ENCODE peak calls at places on chromosomes 13 and 19, in ten cellular contexts. F is spleen, A is suprapubic skin, R is K562, Z is endothelial cell of umbilical vein, X is Panc1, L is breast epithelium, Y is esophagus muscularis mucosa, V is transverse colon, M is prostate gland. I is an unnamed sample.

GRCh38 chr13:45779901-45780300 is 71.7 kb downstream of the SIAH3 start:
- DNase-seq in F (no peak), X (no peak), M (no peak), R (no peak), V (no peak), Y (no peak), A (no peak), Z (no peak), L (no peak), I (no peak)

GRCh38 chr13:107238262-107238661 is 670.3 kb upstream of the ARGLU1 start:
- DNase-seq in X (no peak), R (no peak), F (no peak), L (no peak), M (no peak), Y (no peak), Z (no peak), V (no peak), A (no peak), I (no peak)

GRCh38 chr19:461664-462551 is 1.1 kb upstream of the SHC2 start:
- DNase-seq in F (no peak), Y (no peak), R (peak), L (peak), V (peak), M (peak), Z (no peak), X (no peak), A (no peak), I (no peak)

GRCh38 chr19:28044477-28044876 is 1168.5 kb downstream of the UQCRFS1 start:
- DNase-seq in L (no peak), V (no peak), F (no peak), A (no peak), X (no peak), R (no peak), Y (peak), Z (no peak), M (no peak), I (no peak)

GRCh38 chr13:42569576-42570344 is 4.2 kb upstream of the TNFSF11 start:
- DNase-seq in L (no peak), Y (no peak), Z (no peak), M (no peak), R (no peak), X (no peak), V (no peak), A (no peak), F (no peak), I (no peak)

GRCh38 chr13:24684600-24684998 is 4.4 kb downstream of the ATP12A start:
- DNase-seq in Z (no peak), Y (no peak), L (no peak), R (no peak), M (no peak), A (no peak), F (no peak), X (no peak), V (no peak), I (no peak)

GRCh38 chr13:49063526-49063925 is 87.8 kb downstream of the FNDC3A start:
- DNase-seq in V (no peak), F (no peak), Z (peak), A (no peak), R (no peak), X (no peak), L (no peak), M (no peak), Y (no peak), I (no peak)

GRCh38 chr19:7705387-7706187 is 3.7 kb upstream of the FCER2 start:
- DNase-seq in Z (no peak), F (peak), V (peak), Y (no peak), M (peak), L (peak), X (no peak), A (no peak), R (no peak), I (no peak)

GRCh38 chr13:93689333-93689732 is 462.7 kb downstream of the GPC6 start:
- DNase-seq in V (no peak), M (no peak), Y (no peak), R (no peak), L (no peak), Z (no peak), F (no peak), A (no peak), X (no peak), I (no peak)

GRCh38 chr13:83937579-83937978 is 55.3 kb upstream of the SLITRK1 start:
- DNase-seq in Y (no peak), L (no peak), X (no peak), Z (no peak), A (no peak), M (no peak), R (no peak), V (no peak), F (no peak), I (no peak)

GRCh38 chr13:36261976-36262375 is 35.6 kb downstream of the CCDC169 start:
- DNase-seq in L (no peak), M (peak), Y (no peak), V (no peak), A (no peak), R (no peak), Z (no peak), F (no peak), X (no peak), I (no peak)

GRCh38 chr13:59374720-59375119 is 789.0 kb downstream of the DIAPH3 start:
- DNase-seq in F (no peak), V (no peak), A (no peak), Y (no peak), Z (no peak), X (no peak), R (no peak), L (no peak), M (no peak), I (no peak)

GRCh38 chr13:113123226-113124150 is 889 bp downstream of the F10 start:
- DNase-seq in Y (no peak), A (no peak), X (no peak), F (peak), V (no peak), M (no peak), R (peak), Z (no peak), L (no peak), I (peak)

GRCh38 chr19:47324502-47324901 is 7.5 kb upstream of the C5AR2 start:
- DNase-seq in F (peak), Z (peak), L (peak), R (no peak), M (no peak), X (no peak), Y (no peak), A (no peak), V (peak), I (no peak)

GRCh38 chr13:71255633-71256032 is 611.4 kb downstream of the DACH1 start:
- DNase-seq in L (no peak), Y (no peak), V (no peak), Z (no peak), R (no peak), X (no peak), M (no peak), F (no peak), A (no peak), I (no peak)

GRCh38 chr13:99991806-99992242 is 10.2 kb downstream of the ZIC2 start:
- DNase-seq in V (no peak), X (no peak), L (no peak), R (no peak), A (no peak), M (no peak), F (no peak), Z (no peak), Y (no peak), I (no peak)

GRCh38 chr13:48653074-48654054 is at the start of gene CYSLTR2:
- DNase-seq in M (no peak), V (no peak), R (no peak), A (no peak), Y (peak), L (no peak), X (no peak), F (no peak), Z (peak), I (no peak)

GRCh38 chr19:41695745-41696144 is 7.7 kb upstream of the CEACAM7 start:
- DNase-seq in V (peak), X (no peak), A (no peak), M (no peak), Z (no peak), F (peak), L (no peak), R (no peak), Y (no peak), I (peak)

GRCh38 chr13:106391271-106391670 is 144.2 kb downstream of the EFNB2 start:
- DNase-seq in M (no peak), V (no peak), R (no peak), Z (no peak), X (no peak), F (no peak), Y (no peak), A (no peak), L (no peak), I (no peak)

GRCh38 chr19:854549-854948 is 2.4 kb downstream of the ELANE start:
- DNase-seq in R (no peak), Y (no peak), X (no peak), Z (no peak), F (no peak), V (no peak), M (no peak), L (no peak), A (no peak), I (no peak)

GRCh38 chr19:1651061-1651547 is 1.3 kb downstream of the TCF3 start:
- DNase-seq in M (no peak), Y (no peak), R (no peak), L (no peak), X (no peak), Z (peak), F (peak), A (no peak), V (peak), I (no peak)

GRCh38 chr19:13860679-13861391 is 16.1 kb upstream of the NANOS3 start:
- DNase-seq in X (no peak), L (no peak), F (peak), R (no peak), M (no peak), Y (no peak), V (no peak), A (no peak), Z (no peak), I (no peak)

GRCh38 chr13:69545500-69546025 is 562.1 kb upstream of the ATXN8OS start:
- DNase-seq in Z (no peak), R (no peak), V (no peak), M (no peak), X (no peak), Y (no peak), L (no peak), F (no peak), A (no peak), I (no peak)

GRCh38 chr19:10292206-10292788 is 2.5 kb downstream of the ICAM5 start:
- DNase-seq in Y (no peak), L (peak), A (peak), R (peak), Z (peak), V (peak), X (no peak), F (peak), M (peak), I (peak)

GRCh38 chr19:18995804-18996241 is 37.5 kb downstream of the SUGP2 start:
- DNase-seq in F (no peak), X (no peak), A (no peak), L (no peak), V (peak), R (peak), M (peak), Z (peak), Y (no peak), I (no peak)

GRCh38 chr19:19820774-19821315 is 705 bp downstream of the ZNF506 start:
- DNase-seq in R (no peak), X (no peak), Z (no peak), A (no peak), M (no peak), F (no peak), V (no peak), Y (no peak), L (no peak), I (no peak)

GRCh38 chr19:51394045-51394836 is 3.9 kb upstream of the C19orf84 start:
- DNase-seq in L (peak), A (peak), Z (peak), M (peak), F (peak), Y (peak), V (peak), X (peak), R (peak), I (peak)

GRCh38 chr19:33273881-33274662 is 28.3 kb downstream of the CEBPA start:
- DNase-seq in L (no peak), X (no peak), R (no peak), F (peak), V (peak), Z (peak), Y (no peak), M (peak), A (no peak), I (no peak)

GRCh38 chr19:39951686-39952085 is 17.3 kb upstream of the FCGBP start:
- DNase-seq in Z (no peak), Y (no peak), R (no peak), X (no peak), A (no peak), L (no peak), V (no peak), M (no peak), F (no peak), I (no peak)

GRCh38 chr19:49641688-49642487 is at the start of gene SCAF1:
- DNase-seq in Y (peak), Z (peak), F (peak), V (peak), L (peak), M (peak), R (peak), X (peak), A (peak), I (peak)
- TF ChIP-seq POLR2AphosphoS5 in Y (peak), Z (peak), F (peak), V (peak), L (peak), M (peak), R (peak), X (peak), A (peak), I (peak)

GRCh38 chr13:41011382-41011956 is 7.6 kb downstream of the ELF1 start:
- DNase-seq in F (no peak), V (no peak), Z (no peak), L (no peak), Y (no peak), M (no peak), R (no peak), X (no peak), A (no peak), I (no peak)
- H3K27ac ChIP-seq in F (no peak), V (peak), Z (no peak), L (no peak), Y (no peak), M (no peak), R (no peak), X (no peak), A (no peak), I (no peak)

DNA sequence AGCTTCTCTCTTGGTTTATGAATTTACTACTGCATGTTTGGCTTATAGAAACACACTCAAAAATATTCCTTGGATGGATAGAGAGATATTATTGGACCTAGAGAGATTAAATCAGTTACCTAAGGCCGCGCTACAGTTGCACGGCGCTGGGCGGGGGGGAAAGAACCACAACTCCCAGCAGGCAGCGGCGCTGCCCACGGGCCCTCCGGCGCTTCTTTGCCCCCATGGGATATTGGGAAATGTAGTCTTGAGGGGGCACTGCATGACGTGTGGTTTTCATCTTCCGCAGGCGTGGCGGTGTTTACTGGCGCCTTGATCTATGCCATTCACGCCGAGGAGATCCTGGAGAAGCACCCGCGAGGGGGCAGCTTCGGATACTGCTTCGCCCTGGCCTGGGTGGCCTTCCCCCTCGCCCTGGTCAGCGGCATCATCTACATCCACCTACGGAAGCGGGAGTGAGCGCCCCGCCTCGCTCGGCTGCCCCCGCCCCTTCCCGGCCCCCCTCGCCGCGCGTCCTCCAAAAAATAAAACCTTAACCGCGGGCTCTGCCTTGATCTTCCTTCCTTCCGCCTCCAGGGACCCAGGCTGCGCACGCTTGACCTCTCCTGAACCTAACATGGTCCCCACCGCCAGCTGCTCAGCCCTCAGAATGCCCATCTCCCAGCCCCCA is 4.8 kb downstream of the EMP3 start:
- DNase-seq in Y (no peak), A (peak), V (peak), L (peak), F (peak), R (no peak), X (no peak), Z (peak), M (peak), I (no peak)
- TF ChIP-seq POLR2AphosphoS5 in Y (peak), A (no peak), V (peak), L (peak), F (peak), R (no peak), X (no peak), Z (no peak), M (peak), I (peak)

DNA sequence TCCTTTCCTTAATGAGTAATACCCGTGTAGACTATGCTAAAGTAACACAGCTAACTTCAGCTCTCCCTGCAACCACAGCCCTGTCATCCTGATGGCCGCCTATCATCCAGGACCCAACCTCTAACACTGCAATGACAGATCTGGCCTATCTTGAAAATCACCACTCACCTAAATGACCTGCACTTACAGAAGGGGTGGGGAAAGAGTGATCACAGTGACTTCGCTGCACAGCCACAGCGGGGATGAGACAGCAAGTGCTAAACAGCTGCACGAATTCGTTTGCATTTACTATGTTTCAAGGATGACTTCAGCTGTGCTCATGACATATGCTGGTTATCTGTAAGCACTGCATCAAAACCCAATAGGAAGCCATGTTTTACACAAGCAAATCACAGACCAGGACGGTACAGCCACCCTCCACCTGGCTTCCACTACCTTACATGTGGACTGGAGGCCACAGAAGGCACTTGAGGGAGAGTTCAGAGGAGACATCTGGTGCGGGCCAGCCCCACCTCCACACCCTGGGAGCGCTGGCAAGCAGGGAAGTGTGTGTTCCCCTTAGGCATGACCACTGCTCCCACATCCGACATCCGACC is 95.9 kb downstream of the STK24 start:
- DNase-seq in M (no peak), R (peak), Y (no peak), L (no peak), A (peak), F (no peak), X (no peak), Z (no peak), V (peak), I (no peak)
- H3K27ac ChIP-seq in M (peak), R (peak), Y (peak), L (peak), A (no peak), F (no peak), X (no peak), Z (no peak), V (peak), I (peak)

GRCh38 chr13:26185720-26186119 is 36.4 kb downstream of the RNF6 start:
- DNase-seq in A (no peak), F (no peak), X (no peak), Y (no peak), Z (no peak), L (no peak), V (no peak), R (no peak), M (no peak), I (no peak)
- TF ChIP-seq POLR2AphosphoS5 in A (no peak), F (no peak), X (no peak), Y (no peak), Z (no peak), L (no peak), V (no peak), R (no peak), M (no peak), I (no peak)

GRCh38 chr19:16540948-16541347 is 1.3 kb downstream of the CHERP start:
- DNase-seq in X (no peak), R (no peak), F (no peak), V (no peak), Y (no peak), A (no peak), M (no peak), L (no peak), Z (no peak), I (no peak)
- H3K27ac ChIP-seq in X (peak), R (peak), F (no peak), V (peak), Y (no peak), A (no peak), M (no peak), L (no peak), Z (peak), I (no peak)

GRCh38 chr19:17863520-17864182 is 3.9 kb downstream of the RPL18A start:
- DNase-seq in V (no peak), L (no peak), Y (no peak), M (no peak), A (no peak), F (no peak), X (no peak), Z (no peak), R (no peak), I (no peak)
- TF ChIP-seq POLR2AphosphoS5 in V (no peak), L (no peak), Y (no peak), M (no peak), A (no peak), F (no peak), X (no peak), Z (no peak), R (peak), I (no peak)

GRCh38 chr19:58552655-58553054 is 2.2 kb downstream of the CHMP2A start:
- DNase-seq in F (no peak), V (no peak), L (no peak), M (no peak), Y (no peak), Z (no peak), R (no peak), X (no peak), A (no peak), I (no peak)
- H3K27ac ChIP-seq in F (no peak), V (no peak), L (no peak), M (no peak), Y (no peak), Z (no peak), R (no peak), X (peak), A (no peak), I (no peak)